ENCODE peak calls at places on chromosome 4, in five cellular contexts. One of them, this sample, is unnamed.

GRCh38 chr4:183841001-183841400 is 64.1 kb upstream of the STOX2 start:
- DNase-seq in IMR-90: no peak
- DNase-seq in epithelial cell of esophagus: no peak
- DNase-seq in GM20000: no peak
- DNase-seq in tibial nerve: no peak
- DNase-seq in this sample: no peak

GRCh38 chr4:16667464-16667863 is 231.0 kb downstream of the LDB2 start:
- DNase-seq in epithelial cell of esophagus: peak
- DNase-seq in tibial nerve: no peak
- DNase-seq in IMR-90: peak
- DNase-seq in GM20000: no peak
- DNase-seq in this sample: no peak

GRCh38 chr4:21948347-21949072 is at the start of gene KCNIP4:
- DNase-seq in IMR-90: no peak
- DNase-seq in epithelial cell of esophagus: peak
- DNase-seq in GM20000: peak
- DNase-seq in tibial nerve: no peak
- DNase-seq in this sample: no peak

GRCh38 chr4:155388162-155388561 is 11.4 kb upstream of the MAP9 start:
- DNase-seq in GM20000: no peak
- DNase-seq in IMR-90: no peak
- DNase-seq in tibial nerve: no peak
- DNase-seq in epithelial cell of esophagus: no peak
- DNase-seq in this sample: no peak

GRCh38 chr4:111761531-111761930 is 383.7 kb upstream of the FAM241A start:
- DNase-seq in tibial nerve: no peak
- DNase-seq in GM20000: no peak
- DNase-seq in IMR-90: no peak
- DNase-seq in epithelial cell of esophagus: no peak
- DNase-seq in this sample: no peak

GRCh38 chr4:5018603-5019002 is 655 bp downstream of the CYTL1 start:
- DNase-seq in GM20000: no peak
- DNase-seq in epithelial cell of esophagus: no peak
- DNase-seq in tibial nerve: no peak
- DNase-seq in IMR-90: no peak
- DNase-seq in this sample: no peak

GRCh38 chr4:13762126-13762525 is 134.6 kb upstream of the BOD1L1 start:
- DNase-seq in tibial nerve: no peak
- DNase-seq in IMR-90: peak
- DNase-seq in epithelial cell of esophagus: peak
- DNase-seq in GM20000: no peak
- DNase-seq in this sample: no peak

GRCh38 chr4:143402776-143403550 is 66.3 kb downstream of the GAB1 start:
- DNase-seq in GM20000: no peak
- DNase-seq in tibial nerve: no peak
- DNase-seq in IMR-90: no peak
- DNase-seq in epithelial cell of esophagus: no peak
- DNase-seq in this sample: no peak

GRCh38 chr4:139814285-139815015 is 148.8 kb downstream of the MGST2 start:
- DNase-seq in IMR-90: peak
- DNase-seq in tibial nerve: no peak
- DNase-seq in epithelial cell of esophagus: peak
- DNase-seq in GM20000: no peak
- DNase-seq in this sample: no peak

GRCh38 chr4:69025191-69025998 is 70.9 kb upstream of the UGT2B7 start:
- DNase-seq in IMR-90: no peak
- DNase-seq in epithelial cell of esophagus: peak
- DNase-seq in GM20000: no peak
- DNase-seq in tibial nerve: no peak
- DNase-seq in this sample: no peak

GRCh38 chr4:82705169-82705568 is 93.4 kb downstream of the SCD5 start:
- DNase-seq in IMR-90: no peak
- DNase-seq in epithelial cell of esophagus: no peak
- DNase-seq in tibial nerve: no peak
- DNase-seq in GM20000: no peak
- DNase-seq in this sample: no peak

GRCh38 chr4:81592698-81593097 is 121.0 kb upstream of the RASGEF1B start:
- DNase-seq in GM20000: no peak
- DNase-seq in epithelial cell of esophagus: no peak
- DNase-seq in tibial nerve: no peak
- DNase-seq in IMR-90: no peak
- DNase-seq in this sample: no peak

GRCh38 chr4:56739104-56739777 is 58.1 kb upstream of the HOPX start:
- DNase-seq in epithelial cell of esophagus: peak
- DNase-seq in IMR-90: peak
- DNase-seq in tibial nerve: no peak
- DNase-seq in GM20000: no peak
- DNase-seq in this sample: no peak

GRCh38 chr4:121998024-121998423 is 46.2 kb upstream of the TRPC3 start:
- DNase-seq in IMR-90: no peak
- DNase-seq in GM20000: no peak
- DNase-seq in tibial nerve: no peak
- DNase-seq in epithelial cell of esophagus: peak
- DNase-seq in this sample: no peak

GRCh38 chr4:93063325-93063724 is 759.6 kb downstream of the GRID2 start:
- DNase-seq in GM20000: no peak
- DNase-seq in epithelial cell of esophagus: peak
- DNase-seq in tibial nerve: no peak
- DNase-seq in IMR-90: no peak
- DNase-seq in this sample: no peak

GRCh38 chr4:32560306-32560705 is 1840.1 kb downstream of the PCDH7 start:
- DNase-seq in epithelial cell of esophagus: no peak
- DNase-seq in tibial nerve: no peak
- DNase-seq in GM20000: no peak
- DNase-seq in IMR-90: no peak
- DNase-seq in this sample: no peak

GRCh38 chr4:16881151-16881884 is 17.1 kb downstream of the LDB2 start:
- DNase-seq in epithelial cell of esophagus: no peak
- DNase-seq in GM20000: no peak
- DNase-seq in IMR-90: no peak
- DNase-seq in tibial nerve: no peak
- DNase-seq in this sample: no peak

GRCh38 chr4:104615926-104616325 is 121.2 kb upstream of the CXXC4 start:
- DNase-seq in GM20000: no peak
- DNase-seq in tibial nerve: no peak
- DNase-seq in IMR-90: no peak
- DNase-seq in epithelial cell of esophagus: no peak
- DNase-seq in this sample: no peak

GRCh38 chr4:84412062-84412461 is 87.0 kb downstream of the NKX6-1 start:
- DNase-seq in tibial nerve: no peak
- DNase-seq in GM20000: no peak
- DNase-seq in epithelial cell of esophagus: no peak
- DNase-seq in IMR-90: no peak
- DNase-seq in this sample: no peak

GRCh38 chr4:11341337-11342043 is 87.2 kb downstream of the HS3ST1 start:
- DNase-seq in tibial nerve: no peak
- DNase-seq in GM20000: no peak
- DNase-seq in epithelial cell of esophagus: no peak
- DNase-seq in IMR-90: no peak
- DNase-seq in this sample: no peak

GRCh38 chr4:185473247-185473646 is 1.7 kb upstream of the CCDC110 start:
- DNase-seq in IMR-90: no peak
- DNase-seq in GM20000: no peak
- DNase-seq in epithelial cell of esophagus: no peak
- DNase-seq in tibial nerve: no peak
- DNase-seq in this sample: no peak

GRCh38 chr4:185470503-185471195 is 884 bp downstream of the CCDC110 start:
- DNase-seq in GM20000: peak
- DNase-seq in tibial nerve: peak
- DNase-seq in epithelial cell of esophagus: peak
- DNase-seq in IMR-90: peak
- DNase-seq in this sample: peak

GRCh38 chr4:185472063-185472542 is 570 bp upstream of the CCDC110 start:
- DNase-seq in IMR-90: no peak
- DNase-seq in tibial nerve: no peak
- DNase-seq in epithelial cell of esophagus: no peak
- DNase-seq in GM20000: peak
- DNase-seq in this sample: no peak

GRCh38 chr4:185469539-185470154 is 1.9 kb downstream of the CCDC110 start:
- DNase-seq in GM20000: no peak
- DNase-seq in tibial nerve: no peak
- DNase-seq in IMR-90: no peak
- DNase-seq in epithelial cell of esophagus: no peak
- DNase-seq in this sample: no peak

DNA sequence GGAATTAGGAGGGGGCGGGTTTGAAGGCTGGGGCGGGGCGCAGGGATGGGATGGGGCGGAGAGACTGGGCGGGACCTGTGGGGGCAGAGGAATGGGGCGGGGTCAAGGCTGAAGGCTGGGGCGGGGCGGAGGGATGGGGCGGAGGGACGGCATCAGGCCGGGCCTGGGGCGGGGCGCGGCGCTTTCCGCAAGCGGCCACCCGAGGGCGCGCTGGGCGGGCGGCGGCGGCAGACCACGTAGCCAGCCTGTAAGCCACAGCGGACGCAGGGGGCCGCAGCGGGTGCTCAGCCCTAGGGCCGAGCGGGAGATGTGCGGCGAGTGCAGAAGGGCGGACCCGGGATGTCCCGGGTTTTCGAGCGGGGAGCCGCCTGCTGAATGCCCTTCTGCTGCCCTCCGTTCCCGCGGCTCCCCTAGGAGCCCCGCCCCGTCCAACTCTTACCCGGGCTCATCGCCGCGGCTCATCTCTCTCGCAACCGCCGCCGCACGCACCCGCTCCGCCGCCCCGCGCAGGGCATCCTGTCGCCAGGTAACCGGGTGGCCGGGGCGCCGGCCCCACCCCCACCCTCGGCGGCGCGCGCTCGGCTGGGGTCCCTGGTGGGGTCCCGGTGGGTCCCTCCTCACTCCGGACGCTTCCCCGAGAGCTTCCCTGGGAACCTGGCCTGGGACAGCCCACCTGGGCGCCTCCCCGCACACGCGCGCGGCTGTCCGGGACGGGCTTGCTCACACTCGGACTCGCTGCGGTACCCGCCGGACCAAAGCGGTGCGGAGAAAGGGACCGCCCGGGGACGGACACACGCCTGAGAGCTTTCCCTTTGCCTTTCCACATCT is at the start of gene CCDC110:
- DNase-seq in GM20000: peak
- DNase-seq in epithelial cell of esophagus: peak
- DNase-seq in tibial nerve: peak
- DNase-seq in IMR-90: peak
- DNase-seq in this sample: peak
- TF ChIP-seq CTCF in GM20000: peak
- TF ChIP-seq CTCF in epithelial cell of esophagus: no peak
- TF ChIP-seq CTCF in tibial nerve: peak
- TF ChIP-seq CTCF in IMR-90: peak
- TF ChIP-seq CTCF in this sample: no peak

GRCh38 chr4:23021040-23021439 is 328.3 kb downstream of the GBA3 start:
- DNase-seq in tibial nerve: no peak
- DNase-seq in IMR-90: no peak
- DNase-seq in GM20000: no peak
- DNase-seq in epithelial cell of esophagus: no peak
- DNase-seq in this sample: no peak

GRCh38 chr4:23023666-23024065 is 330.9 kb downstream of the GBA3 start:
- DNase-seq in tibial nerve: no peak
- DNase-seq in epithelial cell of esophagus: peak
- DNase-seq in IMR-90: no peak
- DNase-seq in GM20000: no peak
- DNase-seq in this sample: no peak

GRCh38 chr4:23023121-23023520 is 330.4 kb downstream of the GBA3 start:
- DNase-seq in epithelial cell of esophagus: no peak
- DNase-seq in tibial nerve: no peak
- DNase-seq in IMR-90: no peak
- DNase-seq in GM20000: no peak
- DNase-seq in this sample: no peak

GRCh38 chr4:23016981-23017380 is 324.2 kb downstream of the GBA3 start:
- DNase-seq in GM20000: no peak
- DNase-seq in epithelial cell of esophagus: no peak
- DNase-seq in IMR-90: no peak
- DNase-seq in tibial nerve: no peak
- DNase-seq in this sample: no peak

GRCh38 chr4:23022032-23022431 is 329.3 kb downstream of the GBA3 start:
- DNase-seq in tibial nerve: no peak
- DNase-seq in epithelial cell of esophagus: peak
- DNase-seq in IMR-90: peak
- DNase-seq in GM20000: no peak
- DNase-seq in this sample: no peak
- TF ChIP-seq CTCF in tibial nerve: no peak
- TF ChIP-seq CTCF in epithelial cell of esophagus: no peak
- TF ChIP-seq CTCF in IMR-90: no peak
- TF ChIP-seq CTCF in GM20000: no peak
- TF ChIP-seq CTCF in this sample: no peak

GRCh38 chr4:175810360-175810759 is 1.7 kb downstream of the GPM6A start:
- DNase-seq in IMR-90: no peak
- DNase-seq in GM20000: no peak
- DNase-seq in tibial nerve: no peak
- DNase-seq in epithelial cell of esophagus: no peak
- DNase-seq in this sample: no peak

GRCh38 chr4:175806741-175807140 is 5.3 kb downstream of the GPM6A start:
- DNase-seq in IMR-90: no peak
- DNase-seq in GM20000: no peak
- DNase-seq in tibial nerve: no peak
- DNase-seq in epithelial cell of esophagus: no peak
- DNase-seq in this sample: no peak

GRCh38 chr4:175811171-175811570 is 893 bp downstream of the GPM6A start:
- DNase-seq in GM20000: no peak
- DNase-seq in IMR-90: no peak
- DNase-seq in tibial nerve: no peak
- DNase-seq in epithelial cell of esophagus: no peak
- DNase-seq in this sample: no peak

GRCh38 chr4:175805863-175806262 is 6.2 kb downstream of the GPM6A start:
- DNase-seq in GM20000: no peak
- DNase-seq in IMR-90: no peak
- DNase-seq in epithelial cell of esophagus: no peak
- DNase-seq in tibial nerve: no peak
- DNase-seq in this sample: no peak

DNA sequence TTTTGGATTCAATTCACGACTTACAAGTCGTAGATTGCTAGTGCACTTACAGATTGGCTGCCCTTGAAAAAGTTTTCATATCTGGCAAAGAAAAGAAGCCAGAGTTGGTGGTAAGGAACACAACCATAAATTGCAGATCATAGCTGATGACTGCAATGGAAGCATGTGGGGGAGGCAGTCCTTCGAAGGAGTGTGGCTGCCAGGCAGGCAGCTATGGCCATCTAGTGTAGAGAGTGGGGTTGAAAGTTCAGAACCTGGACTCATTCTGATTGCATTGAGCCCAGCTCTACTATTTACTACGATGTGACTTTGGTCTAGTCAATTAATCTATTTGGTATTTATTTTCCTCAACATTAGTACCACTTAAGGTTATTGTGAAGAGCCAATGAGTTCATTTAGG is 4.5 kb downstream of the GPM6A start:
- DNase-seq in epithelial cell of esophagus: no peak
- DNase-seq in GM20000: no peak
- DNase-seq in tibial nerve: no peak
- DNase-seq in IMR-90: no peak
- DNase-seq in this sample: no peak
- TF ChIP-seq CTCF in epithelial cell of esophagus: no peak
- TF ChIP-seq CTCF in GM20000: no peak
- TF ChIP-seq CTCF in tibial nerve: no peak
- TF ChIP-seq CTCF in IMR-90: no peak
- TF ChIP-seq CTCF in this sample: no peak

DNA sequence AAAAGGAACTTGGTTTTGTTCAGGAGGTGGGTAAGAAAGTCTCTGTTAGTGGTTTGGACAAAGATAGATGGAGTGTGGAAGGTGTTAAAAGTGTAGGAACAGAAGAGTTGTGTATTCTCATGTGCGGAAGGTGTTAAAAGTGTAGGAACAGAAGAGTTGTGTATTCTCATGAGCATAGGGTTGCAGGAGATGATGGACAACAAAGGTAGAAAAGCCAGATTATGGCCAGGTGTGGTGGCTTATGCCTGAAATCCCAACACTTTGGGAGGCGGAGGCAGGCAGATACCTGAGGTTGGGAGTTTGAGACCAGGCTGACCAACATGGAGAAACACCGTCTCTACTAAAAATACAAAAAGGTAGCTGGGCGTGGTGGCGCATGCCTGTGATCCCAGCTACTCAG is 2.5 kb downstream of the RPL34 start:
- DNase-seq in epithelial cell of esophagus: no peak
- DNase-seq in GM20000: no peak
- DNase-seq in IMR-90: no peak
- DNase-seq in tibial nerve: no peak
- DNase-seq in this sample: no peak
- TF ChIP-seq CTCF in epithelial cell of esophagus: no peak
- TF ChIP-seq CTCF in GM20000: no peak
- TF ChIP-seq CTCF in IMR-90: no peak
- TF ChIP-seq CTCF in tibial nerve: no peak
- TF ChIP-seq CTCF in this sample: no peak

This sample was measured in activated B cell treated with CpG ODN at 0.5 μM for 24 hours.